ENCODE peak calls at places on chromosomes 6 and 20, in six cellular contexts. C is activated gamma-delta T cell treated with Interleukin-2 at 50 U/mL for 16 hours, D is NCI-H1092, L is nephron progenitor cell, E is AG09319, K is KBM-7. F is an unnamed sample.

GRCh38 chr6:24931296-24931695 is 4.5 kb downstream of the RIPOR2 start:
- DNase-seq in C (no peak), D (no peak), L (no peak), E (no peak), K (no peak), F (no peak)

GRCh38 chr6:33433560-33434191 is 13.8 kb downstream of the SYNGAP1 start:
- DNase-seq in C (no peak), D (no peak), L (no peak), E (no peak), K (no peak), F (no peak)

GRCh38 chr6:17589402-17590116 is 10.5 kb upstream of the FAM8A1 start:
- DNase-seq in C (peak), D (no peak), L (no peak), E (peak), K (no peak), F (no peak)

GRCh38 chr6:13486679-13487121 is 700 bp downstream of the GFOD1 start:
- DNase-seq in C (peak), D (no peak), L (peak), E (no peak), K (peak), F (peak)

GRCh38 chr6:117591405-117591804 is 10.9 kb downstream of the GOPC start:
- DNase-seq in C (no peak), D (no peak), L (no peak), E (no peak), K (no peak), F (no peak)

GRCh38 chr20:46810442-46811327 is 84.0 kb upstream of the EYA2 start:
- DNase-seq in C (no peak), D (peak), L (no peak), E (no peak), K (no peak), F (no peak)

GRCh38 chr6:24891004-24891403 is 44.8 kb downstream of the RIPOR2 start:
- DNase-seq in C (no peak), D (no peak), L (no peak), E (no peak), K (no peak), F (no peak)

GRCh38 chr6:85458184-85458583 is 8.3 kb downstream of the NT5E start:
- DNase-seq in C (no peak), D (no peak), L (no peak), E (no peak), K (peak), F (no peak)

GRCh38 chr20:45934587-45935415 is at the start of gene PCIF1:
- DNase-seq in C (peak), D (peak), L (peak), E (peak), K (peak), F (peak)

GRCh38 chr6:63307581-63308246 is 12.1 kb downstream of the LGSN start:
- DNase-seq in C (no peak), D (no peak), L (no peak), E (peak), K (peak), F (no peak)

GRCh38 chr6:65707134-65707826 is at the start of gene EYS:
- DNase-seq in C (no peak), D (peak), L (no peak), E (no peak), K (no peak), F (no peak)

GRCh38 chr6:137866914-137867684 is at the start of gene TNFAIP3:
- DNase-seq in C (peak), D (peak), L (peak), E (peak), K (peak), F (peak)

GRCh38 chr6:6002005-6002808 is 4.5 kb downstream of the NRN1 start:
- DNase-seq in C (no peak), D (no peak), L (peak), E (no peak), K (no peak), F (no peak)

GRCh38 chr6:109382576-109383437 is 540 bp upstream of the CD164 start:
- DNase-seq in C (peak), D (peak), L (peak), E (peak), K (peak), F (peak)

GRCh38 chr6:82842721-82843120 is 222.9 kb downstream of the UBE3D start:
- DNase-seq in C (no peak), D (no peak), L (no peak), E (peak), K (no peak), F (no peak)

GRCh38 chr6:128731249-128732165 is 151.4 kb upstream of the LAMA2 start:
- DNase-seq in C (no peak), D (no peak), L (peak), E (no peak), K (peak), F (no peak)

GRCh38 chr6:43964659-43965570 is 162.3 kb downstream of the MRPL14 start:
- DNase-seq in C (no peak), D (no peak), L (no peak), E (no peak), K (peak), F (no peak)

GRCh38 chr20:7629880-7630279 is 310.4 kb downstream of the HAO1 start:
- DNase-seq in C (no peak), D (no peak), L (no peak), E (no peak), K (no peak), F (no peak)

GRCh38 chr6:57262491-57262890 is 40.4 kb upstream of the RAB23 start:
- DNase-seq in C (no peak), D (no peak), L (no peak), E (no peak), K (no peak), F (no peak)

GRCh38 chr20:63495771-63496403 is 3.0 kb downstream of the EEF1A2 start:
- DNase-seq in C (peak), D (peak), L (peak), E (no peak), K (peak), F (peak)

GRCh38 chr20:57667924-57668782 is 41.7 kb downstream of the PMEPA1 start:
- DNase-seq in C (no peak), D (no peak), L (no peak), E (no peak), K (no peak), F (no peak)

GRCh38 chr6:157762636-157763035 is 60.4 kb upstream of the SNX9 start:
- DNase-seq in C (no peak), D (no peak), L (no peak), E (no peak), K (peak), F (no peak)

GRCh38 chr20:9485614-9486325 is 28.6 kb upstream of the LAMP5 start:
- DNase-seq in C (no peak), D (no peak), L (no peak), E (no peak), K (no peak), F (no peak)

GRCh38 chr20:5510446-5510845 is 193.7 kb upstream of the PROKR2 start:
- DNase-seq in C (no peak), D (no peak), L (peak), E (no peak), K (no peak), F (no peak)

GRCh38 chr6:45420909-45421699 is 43.4 kb upstream of the SUPT3H start:
- DNase-seq in C (no peak), D (no peak), L (no peak), E (no peak), K (no peak), F (no peak)

GRCh38 chr6:7129360-7129759 is 21.6 kb downstream of the RREB1 start:
- DNase-seq in C (no peak), D (no peak), L (no peak), E (no peak), K (no peak), F (no peak)

GRCh38 chr6:155813548-155813947 is 357.9 kb upstream of the NOX3 start:
- DNase-seq in C (no peak), D (no peak), L (no peak), E (no peak), K (no peak), F (no peak)

GRCh38 chr6:33667776-33668175 is 43.7 kb downstream of the UQCC2 start:
- DNase-seq in C (no peak), D (no peak), L (no peak), E (no peak), K (no peak), F (no peak)

GRCh38 chr20:34705008-34705382 is 851 bp downstream of the TP53INP2 start:
- DNase-seq in C (no peak), D (no peak), L (no peak), E (no peak), K (no peak), F (no peak)

GRCh38 chr20:8303651-8304050 is 171.6 kb downstream of the PLCB1 start:
- DNase-seq in C (no peak), D (no peak), L (no peak), E (no peak), K (no peak), F (no peak)

GRCh38 chr6:150409576-150410066 is 40.8 kb downstream of the IYD start:
- DNase-seq in C (no peak), D (peak), L (no peak), E (no peak), K (peak), F (no peak)

GRCh38 chr6:143581835-143582480 is 70.4 kb upstream of the FUCA2 start:
- DNase-seq in C (no peak), D (no peak), L (no peak), E (no peak), K (no peak), F (no peak)

GRCh38 chr6:35370124-35370741 is 27.9 kb downstream of the PPARD start:
- DNase-seq in C (peak), D (no peak), L (no peak), E (peak), K (peak), F (no peak)

GRCh38 chr6:31521835-31522234 is 6.9 kb upstream of the MCCD1 start:
- DNase-seq in C (no peak), D (no peak), L (no peak), E (no peak), K (no peak), F (no peak)

GRCh38 chr6:157219201-157220200 is 103.8 kb downstream of the TMEM242 start:
- DNase-seq in C (no peak), D (no peak), L (no peak), E (no peak), K (peak), F (no peak)

GRCh38 chr20:4962257-4962855 is 39.0 kb downstream of the SLC23A2 start:
- DNase-seq in C (peak), D (no peak), L (no peak), E (no peak), K (peak), F (peak)

GRCh38 chr20:37542281-37542680 is 14.6 kb upstream of the BLCAP start:
- DNase-seq in C (no peak), D (no peak), L (no peak), E (no peak), K (peak), F (no peak)

GRCh38 chr20:38915355-38915754 is 10.9 kb upstream of the FAM83D start:
- DNase-seq in C (no peak), D (no peak), L (no peak), E (no peak), K (no peak), F (no peak)

F was measured in CD8-positive, alpha-beta memory T cell.